ENCODE peak calls at places on chromosomes 11 and 22, in nine cellular contexts. W is cardiac muscle cell, X is upper lobe of left lung, K is fibroblast of lung, M is AG10803, J is epithelial cell of proximal tubule, L is HFF-Myc, V is tibial artery, D is HCT116. I is an unnamed sample.

GRCh38 chr11:69500285-69501120 is 19.0 kb downstream of the LINC01488 start:
- DNase-seq in W (no peak), X (peak), K (no peak), M (no peak), J (no peak), L (no peak), V (no peak), D (no peak), I (no peak)

GRCh38 chr11:26946209-26946828 is 47.6 kb upstream of the FIBIN start:
- DNase-seq in W (no peak), X (no peak), K (peak), M (peak), J (peak), L (no peak), V (no peak), D (no peak), I (peak)

GRCh38 chr22:42932857-42933782 is 76.0 kb upstream of the ARFGAP3 start:
- DNase-seq in W (no peak), X (no peak), K (no peak), M (peak), J (no peak), L (no peak), V (no peak), D (no peak), I (peak)

GRCh38 chr22:50672471-50673230 is at the start of gene SHANK3:
- DNase-seq in W (peak), X (no peak), K (no peak), M (no peak), J (no peak), L (no peak), V (peak), D (no peak), I (no peak)

GRCh38 chr11:42232655-42233054 is 773.2 kb upstream of the LRRC4C start:
- DNase-seq in W (no peak), X (no peak), K (no peak), M (no peak), J (no peak), L (no peak), V (no peak), D (no peak), I (no peak)

GRCh38 chr22:50184004-50184461 is 1.7 kb upstream of the TRABD start:
- DNase-seq in W (peak), X (peak), K (peak), M (peak), J (no peak), L (no peak), V (peak), D (no peak), I (peak)

GRCh38 chr11:79406376-79406775 is 34.5 kb downstream of the TENM4 start:
- DNase-seq in W (no peak), X (no peak), K (no peak), M (no peak), J (no peak), L (no peak), V (no peak), D (no peak), I (no peak)

GRCh38 chr11:13772223-13773046 is 104.0 kb downstream of the FAR1 start:
- DNase-seq in W (peak), X (no peak), K (peak), M (peak), J (peak), L (peak), V (no peak), D (peak), I (peak)

GRCh38 chr22:29071261-29072045 is 1.4 kb upstream of the KREMEN1 start:
- DNase-seq in W (peak), X (peak), K (peak), M (no peak), J (no peak), L (no peak), V (no peak), D (no peak), I (peak)

GRCh38 chr22:21718492-21718891 is 17.1 kb downstream of the YPEL1 start:
- DNase-seq in W (no peak), X (no peak), K (no peak), M (no peak), J (no peak), L (no peak), V (no peak), D (no peak), I (peak)

GRCh38 chr11:80365980-80366379 is 925.1 kb upstream of the TENM4 start:
- DNase-seq in W (no peak), X (no peak), K (peak), M (no peak), J (no peak), L (no peak), V (no peak), D (no peak), I (no peak)

GRCh38 chr11:84890706-84891105 is 736.4 kb downstream of the DLG2 start:
- DNase-seq in W (no peak), X (no peak), K (no peak), M (no peak), J (no peak), L (no peak), V (no peak), D (no peak), I (no peak)

GRCh38 chr22:29359469-29359868 is 28.9 kb downstream of the AP1B1 start:
- DNase-seq in W (peak), X (no peak), K (peak), M (peak), J (no peak), L (no peak), V (peak), D (peak), I (peak)

GRCh38 chr11:94664336-94664735 is 97.2 kb downstream of the PIWIL4 start:
- DNase-seq in W (no peak), X (no peak), K (no peak), M (no peak), J (peak), L (no peak), V (no peak), D (peak), I (no peak)

GRCh38 chr22:17969732-17970131 is 54.6 kb downstream of the MICAL3 start:
- DNase-seq in W (peak), X (no peak), K (peak), M (peak), J (no peak), L (no peak), V (no peak), D (no peak), I (peak)

GRCh38 chr22:44580756-44581435 is 82.9 kb upstream of the RTL6 start:
- DNase-seq in W (no peak), X (peak), K (no peak), M (no peak), J (no peak), L (no peak), V (no peak), D (no peak), I (no peak)

GRCh38 chr22:42955087-42955630 is 59.8 kb downstream of the PACSIN2 start:
- DNase-seq in W (no peak), X (no peak), K (no peak), M (no peak), J (no peak), L (no peak), V (no peak), D (no peak), I (no peak)

GRCh38 chr22:26512149-26512793 is at the start of gene TFIP11:
- DNase-seq in W (peak), X (peak), K (peak), M (peak), J (peak), L (peak), V (peak), D (peak), I (peak)

GRCh38 chr22:38403806-38404205 is 51.2 kb downstream of the KCNJ4 start:
- DNase-seq in W (no peak), X (no peak), K (no peak), M (no peak), J (no peak), L (no peak), V (no peak), D (no peak), I (no peak)

GRCh38 chr11:115133810-115134209 is 370.4 kb downstream of the CADM1 start:
- DNase-seq in W (no peak), X (no peak), K (no peak), M (no peak), J (no peak), L (no peak), V (no peak), D (no peak), I (no peak)

GRCh38 chr22:50733521-50734342 is 4.3 kb upstream of the ACR start:
- DNase-seq in W (peak), X (no peak), K (peak), M (peak), J (no peak), L (no peak), V (peak), D (no peak), I (no peak)

GRCh38 chr11:88284306-88285057 is 53.1 kb downstream of the CTSC start:
- DNase-seq in W (peak), X (no peak), K (peak), M (no peak), J (no peak), L (no peak), V (no peak), D (no peak), I (no peak)

GRCh38 chr11:115194798-115195101 is 309.5 kb downstream of the CADM1 start:
- DNase-seq in W (no peak), X (no peak), K (peak), M (peak), J (no peak), L (no peak), V (no peak), D (no peak), I (no peak)

GRCh38 chr11:69654660-69655478 is 13.9 kb downstream of the CCND1 start:
- DNase-seq in W (no peak), X (no peak), K (peak), M (no peak), J (no peak), L (no peak), V (peak), D (no peak), I (peak)

GRCh38 chr22:35972559-35972958 is 56.1 kb downstream of the RBFOX2 start:
- DNase-seq in W (no peak), X (no peak), K (no peak), M (peak), J (no peak), L (peak), V (no peak), D (no peak), I (no peak)

GRCh38 chr11:46903846-46904245 is 14.5 kb downstream of the LRP4 start:
- DNase-seq in W (no peak), X (peak), K (no peak), M (no peak), J (no peak), L (no peak), V (no peak), D (no peak), I (no peak)

GRCh38 chr22:43017525-43018290 is 2.8 kb upstream of the PACSIN2 start:
- DNase-seq in W (no peak), X (no peak), K (no peak), M (no peak), J (no peak), L (no peak), V (no peak), D (no peak), I (no peak)

GRCh38 chr11:10478574-10479550 is 23.8 kb downstream of the AMPD3 start:
- DNase-seq in W (no peak), X (no peak), K (no peak), M (no peak), J (no peak), L (no peak), V (no peak), D (no peak), I (no peak)

GRCh38 chr11:43685483-43685882 is 4.9 kb downstream of the HSD17B12 start:
- DNase-seq in W (peak), X (no peak), K (peak), M (no peak), J (no peak), L (no peak), V (no peak), D (no peak), I (no peak)
- TF ChIP-seq CTCF in W (no peak), X (no peak), K (peak), M (no peak), J (no peak), L (no peak), V (no peak), D (no peak), I (no peak)

DNA sequence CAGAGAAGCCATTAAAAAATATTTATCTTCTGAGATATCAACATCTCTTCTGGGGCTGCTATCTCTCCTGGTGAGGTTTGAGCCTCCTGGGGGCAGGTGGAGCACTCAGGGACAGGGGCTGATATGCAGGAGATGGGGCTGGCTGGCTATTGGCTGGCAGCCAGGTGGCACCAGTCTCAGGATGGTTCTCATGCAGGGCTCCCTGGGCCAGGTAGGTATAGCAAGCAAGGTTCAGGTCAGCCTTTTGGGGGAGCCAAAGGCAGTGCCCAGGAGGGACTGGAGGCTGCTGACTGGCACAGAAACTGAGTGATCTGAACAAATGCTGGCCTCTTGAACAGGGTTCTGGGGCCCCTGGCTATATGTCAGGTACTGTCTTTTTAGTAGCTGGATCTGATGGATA is 29.7 kb upstream of the EMSY start:
- DNase-seq in W (no peak), X (no peak), K (no peak), M (no peak), J (no peak), L (no peak), V (no peak), D (no peak), I (no peak)
- H3K4me3 ChIP-seq in W (no peak), X (no peak), K (no peak), M (no peak), J (no peak), L (no peak), V (no peak), D (no peak), I (no peak)

GRCh38 chr22:31268281-31268680 is 24.0 kb downstream of the PIK3IP1 start:
- DNase-seq in W (no peak), X (no peak), K (no peak), M (no peak), J (no peak), L (no peak), V (no peak), D (no peak), I (no peak)

GRCh38 chr22:31271485-31271884 is 20.8 kb downstream of the PIK3IP1 start:
- DNase-seq in W (no peak), X (no peak), K (no peak), M (no peak), J (peak), L (no peak), V (no peak), D (no peak), I (no peak)

GRCh38 chr22:31272522-31273446 is 19.5 kb downstream of the PIK3IP1 start:
- DNase-seq in W (peak), X (no peak), K (peak), M (peak), J (no peak), L (peak), V (peak), D (peak), I (peak)

GRCh38 chr22:31271026-31271425 is 21.3 kb downstream of the PIK3IP1 start:
- DNase-seq in W (no peak), X (no peak), K (no peak), M (no peak), J (no peak), L (no peak), V (no peak), D (no peak), I (no peak)

GRCh38 chr22:31269892-31270574 is 22.3 kb downstream of the PIK3IP1 start:
- DNase-seq in W (no peak), X (no peak), K (no peak), M (no peak), J (no peak), L (no peak), V (no peak), D (no peak), I (no peak)
- TF ChIP-seq CTCF in W (no peak), X (no peak), K (no peak), M (no peak), J (no peak), L (no peak), V (no peak), D (no peak), I (no peak)

GRCh38 chr11:67651976-67652895 is 1.7 kb upstream of the ACY3 start:
- DNase-seq in W (no peak), X (no peak), K (no peak), M (no peak), J (no peak), L (no peak), V (no peak), D (no peak), I (peak)

GRCh38 chr11:67656278-67656922 is 5.9 kb upstream of the ACY3 start:
- DNase-seq in W (no peak), X (no peak), K (peak), M (peak), J (no peak), L (no peak), V (no peak), D (no peak), I (peak)

GRCh38 chr11:67652965-67653845 is 2.7 kb upstream of the ACY3 start:
- DNase-seq in W (no peak), X (no peak), K (no peak), M (no peak), J (no peak), L (no peak), V (no peak), D (no peak), I (no peak)

GRCh38 chr11:67662142-67662805 is 11.7 kb upstream of the ACY3 start:
- DNase-seq in W (no peak), X (no peak), K (no peak), M (no peak), J (no peak), L (no peak), V (no peak), D (no peak), I (no peak)

DNA sequence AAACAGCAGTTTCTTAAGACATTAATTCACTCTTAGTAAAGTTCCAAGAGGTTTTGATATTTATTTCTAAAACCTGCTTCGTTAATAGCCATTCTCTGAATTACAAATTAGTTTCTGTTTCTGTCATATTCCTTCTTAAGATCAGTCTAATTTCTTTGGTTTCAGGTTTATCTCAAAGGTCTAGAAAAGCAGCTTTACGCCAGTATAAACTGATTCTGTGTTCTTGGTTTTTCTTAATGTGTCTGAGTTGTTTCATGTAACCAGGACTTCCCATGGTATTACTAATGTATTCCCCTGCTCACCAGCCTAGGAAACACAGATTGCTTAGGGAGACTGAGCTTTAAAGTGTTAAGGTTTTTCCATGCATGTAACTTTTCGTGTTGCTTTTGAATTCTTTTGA is 6.8 kb upstream of the ACY3 start:
- DNase-seq in W (no peak), X (no peak), K (no peak), M (no peak), J (no peak), L (no peak), V (no peak), D (no peak), I (no peak)
- H3K4me3 ChIP-seq in W (no peak), X (no peak), K (no peak), M (no peak), J (no peak), L (no peak), V (no peak), D (no peak), I (no peak)

DNA sequence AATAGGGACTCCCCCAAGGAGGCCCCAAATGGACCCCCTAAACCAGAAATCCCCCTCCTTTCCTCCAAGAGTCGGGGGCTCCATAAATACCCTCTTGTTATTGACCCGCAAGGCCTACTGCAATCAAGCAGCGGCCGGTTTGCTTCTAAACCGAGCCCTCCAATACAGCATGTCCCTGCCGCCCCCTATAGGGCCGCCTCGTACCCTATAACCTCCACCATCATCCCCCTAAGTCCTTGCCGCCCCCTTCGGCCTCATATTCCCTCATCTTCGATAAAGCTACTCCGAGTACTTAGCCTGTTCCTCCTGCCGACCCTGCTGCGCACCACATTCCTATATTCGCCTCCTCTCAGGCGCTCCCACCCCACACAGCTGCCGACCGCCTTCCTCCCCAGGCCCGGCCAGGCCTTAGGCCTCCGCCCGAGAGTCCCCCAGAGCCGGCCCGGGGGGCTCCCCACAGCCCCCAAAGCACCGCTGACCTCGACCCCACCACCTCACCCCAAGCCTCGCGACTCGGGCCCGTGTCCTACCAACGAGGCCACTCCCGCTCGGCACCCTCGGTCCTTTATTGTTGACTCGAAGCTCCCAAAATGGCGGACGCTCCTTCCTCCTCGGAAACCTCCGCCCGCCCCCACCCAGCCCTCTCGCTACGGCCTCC is 478 bp downstream of the DDX6 start:
- DNase-seq in W (peak), X (no peak), K (peak), M (peak), J (no peak), L (no peak), V (peak), D (no peak), I (peak)
- TF ChIP-seq CTCF in W (peak), X (peak), K (peak), M (peak), J (peak), L (peak), V (no peak), D (no peak), I (peak)

GRCh38 chr11:102603091-102603490 is 22.0 kb downstream of the MMP20 start:
- DNase-seq in W (peak), X (no peak), K (peak), M (peak), J (peak), L (no peak), V (no peak), D (peak), I (peak)

GRCh38 chr11:102596578-102596977 is 28.6 kb downstream of the MMP20 start:
- DNase-seq in W (no peak), X (no peak), K (no peak), M (no peak), J (no peak), L (no peak), V (no peak), D (no peak), I (no peak)

GRCh38 chr11:102599642-102600261 is 25.4 kb downstream of the MMP20 start:
- DNase-seq in W (peak), X (no peak), K (peak), M (peak), J (peak), L (peak), V (no peak), D (peak), I (peak)

GRCh38 chr11:102600666-102601065 is 24.5 kb downstream of the MMP20 start:
- DNase-seq in W (no peak), X (no peak), K (no peak), M (no peak), J (no peak), L (no peak), V (no peak), D (no peak), I (no peak)

DNA sequence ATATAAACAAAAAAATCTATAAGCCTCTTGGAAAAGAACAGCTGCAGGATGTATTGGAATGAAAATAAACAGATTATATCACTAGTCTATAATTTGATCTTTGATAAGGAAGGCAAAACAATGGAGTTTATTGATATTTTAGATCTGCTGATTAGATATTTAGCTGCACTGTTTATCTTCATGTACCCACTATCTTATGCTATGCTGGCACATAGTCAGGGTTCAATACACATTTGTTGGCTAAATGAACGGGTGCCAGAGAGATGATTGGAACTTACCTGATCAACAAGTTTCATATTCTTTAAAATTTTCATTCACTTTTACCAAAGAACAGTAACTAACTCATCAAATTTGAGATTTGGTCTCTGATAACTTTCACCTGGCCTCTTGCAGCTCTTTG is 26.9 kb downstream of the MMP20 start:
- DNase-seq in W (no peak), X (no peak), K (no peak), M (no peak), J (no peak), L (no peak), V (no peak), D (no peak), I (no peak)
- H3K4me3 ChIP-seq in W (no peak), X (no peak), K (no peak), M (no peak), J (no peak), L (no peak), V (no peak), D (no peak), I (no peak)